ENCODE peak calls at places on chromosomes 3 and 15, in five cellular contexts. M is sigmoid colon, A is tibial nerve, E is body of pancreas, U is adrenal gland. Q is an unnamed sample. For H3K36me3, the result is how much of the 10 kb centered on the place peaks cover.

GRCh38 chr3:111070772-111071256 is 802 bp upstream of the NECTIN3 start:
- DNase-seq in M (no peak), U (no peak), E (no peak), A (no peak), Q (no peak)

GRCh38 chr3:70064194-70064787 is 64.8 kb downstream of the SAMMSON start:
- DNase-seq in M (no peak), A (peak), E (peak), U (no peak), Q (peak)

GRCh38 chr3:51953445-51953844 is 1.7 kb upstream of the GPR62 start:
- DNase-seq in U (no peak), E (no peak), M (no peak), A (no peak), Q (peak)

GRCh38 chr15:77831989-77832388 is 199.3 kb upstream of the LINGO1 start:
- DNase-seq in A (no peak), E (no peak), U (no peak), M (peak), Q (no peak)

GRCh38 chr3:139629033-139629432 is 48.7 kb downstream of the NMNAT3 start:
- DNase-seq in M (no peak), U (peak), E (peak), A (no peak), Q (peak)

GRCh38 chr15:68314563-68314962 is 37.0 kb downstream of the FEM1B start:
- DNase-seq in U (peak), M (no peak), A (peak), E (peak), Q (no peak)

GRCh38 chr15:66679657-66680108 is 22.4 kb upstream of the SMAD6 start:
- DNase-seq in A (no peak), U (no peak), E (no peak), M (no peak), Q (peak)

GRCh38 chr3:127479449-127479848 is 111.1 kb downstream of the TPRA1 start:
- DNase-seq in E (no peak), U (no peak), M (peak), A (no peak), Q (no peak)

GRCh38 chr15:81270188-81270587 is 53.8 kb downstream of the STARD5 start:
- DNase-seq in M (no peak), E (no peak), U (no peak), A (no peak), Q (no peak)

GRCh38 chr3:120604784-120605183 is 8.6 kb downstream of the NDUFB4 start:
- DNase-seq in M (no peak), E (no peak), U (no peak), A (no peak), Q (no peak)

GRCh38 chr15:60091150-60091549 is 87.0 kb downstream of the FOXB1 start:
- DNase-seq in E (peak), M (no peak), U (peak), A (peak), Q (peak)

GRCh38 chr15:41971089-41971892 is 1.1 kb downstream of the EHD4 start:
- DNase-seq in A (peak), M (peak), U (peak), E (peak), Q (peak)

GRCh38 chr15:67253517-67254237 is 784 bp downstream of the AAGAB start:
- DNase-seq in M (no peak), U (no peak), E (peak), A (no peak), Q (no peak)

GRCh38 chr3:54262541-54262940 is 140.2 kb downstream of the CACNA2D3 start:
- DNase-seq in E (no peak), M (no peak), A (no peak), U (no peak), Q (no peak)

GRCh38 chr15:25933456-25934158 is 70.5 kb upstream of the ATP10A start:
- DNase-seq in A (peak), U (peak), E (peak), M (peak), Q (peak)

GRCh38 chr3:179967622-179968021 is 69.1 kb downstream of the PEX5L start:
- DNase-seq in A (no peak), M (no peak), E (no peak), U (no peak), Q (no peak)

GRCh38 chr3:110414851-110415250 is 656.8 kb upstream of the NECTIN3 start:
- DNase-seq in M (no peak), E (no peak), U (no peak), A (no peak), Q (no peak)

GRCh38 chr3:105527949-105528348 is 161.2 kb downstream of the ALCAM start:
- DNase-seq in E (no peak), A (no peak), U (no peak), M (no peak), Q (no peak)

GRCh38 chr15:81516461-81516860 is 142.4 kb upstream of the TMC3 start:
- DNase-seq in E (no peak), A (no peak), U (peak), M (no peak), Q (peak)

GRCh38 chr3:167057586-167057985 is 322.5 kb downstream of the ZBBX start:
- DNase-seq in E (no peak), A (no peak), M (no peak), U (no peak), Q (no peak)

GRCh38 chr3:8505621-8506020 is 4.0 kb downstream of the LMCD1 start:
- DNase-seq in M (no peak), U (no peak), E (peak), A (no peak), Q (no peak)

GRCh38 chr3:168058482-168058881 is 37.2 kb downstream of the GOLIM4 start:
- DNase-seq in U (no peak), A (no peak), E (no peak), M (no peak), Q (no peak)

GRCh38 chr15:33913459-33913858 is 54.8 kb upstream of the CHRM5 start:
- DNase-seq in U (no peak), A (no peak), M (no peak), E (no peak), Q (peak)

GRCh38 chr3:72279068-72279598 is 494.2 kb upstream of the PROK2 start:
- DNase-seq in M (no peak), A (no peak), U (no peak), E (no peak), Q (no peak)

GRCh38 chr3:81279481-81280273 is 481.8 kb downstream of the GBE1 start:
- DNase-seq in A (no peak), M (no peak), U (no peak), E (no peak), Q (no peak)

GRCh38 chr3:138944842-138945645 is 1.9 kb downstream of the FOXL2 start:
- DNase-seq in A (no peak), U (no peak), E (peak), M (no peak), Q (peak)

GRCh38 chr3:129230311-129231019 is 18.9 kb upstream of the COPG1 start:
- DNase-seq in U (peak), E (no peak), A (peak), M (no peak), Q (peak)

GRCh38 chr15:37978231-37978630 is 43.8 kb downstream of the TMCO5A start:
- DNase-seq in M (no peak), E (no peak), U (no peak), A (no peak), Q (no peak)

GRCh38 chr3:38496131-38496910 is at the start of gene EXOG:
- DNase-seq in M (peak), A (peak), U (peak), E (peak), Q (peak)

GRCh38 chr15:87604857-87605446 is 651.6 kb downstream of the NTRK3 start:
- DNase-seq in U (no peak), E (peak), M (no peak), A (no peak), Q (peak)

DNA sequence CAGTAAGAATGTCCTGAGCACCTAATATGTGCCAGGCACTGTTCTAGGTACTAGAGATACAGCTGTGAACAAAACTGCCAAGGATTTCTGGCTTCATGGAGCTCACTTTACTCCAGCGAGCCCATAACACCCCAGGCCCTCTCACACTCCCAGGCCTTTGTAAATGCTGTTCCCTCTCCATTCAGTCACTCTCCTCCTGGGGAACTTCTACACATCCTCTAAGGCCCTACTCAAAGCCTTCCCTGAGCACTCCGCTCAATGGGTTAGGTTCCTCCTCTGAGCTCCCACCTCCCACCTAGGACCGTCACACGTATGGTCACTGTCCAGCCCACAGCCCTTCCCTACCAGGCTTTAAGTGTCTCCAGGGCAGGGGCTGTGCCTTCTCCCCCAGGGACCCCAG is 27.2 kb downstream of the SEMA7A start:
- DNase-seq in A (no peak), M (no peak), E (no peak), U (no peak), Q (no peak)
- H3K27ac ChIP-seq in A (no peak), M (no peak), E (no peak), U (peak), Q (no peak)

DNA sequence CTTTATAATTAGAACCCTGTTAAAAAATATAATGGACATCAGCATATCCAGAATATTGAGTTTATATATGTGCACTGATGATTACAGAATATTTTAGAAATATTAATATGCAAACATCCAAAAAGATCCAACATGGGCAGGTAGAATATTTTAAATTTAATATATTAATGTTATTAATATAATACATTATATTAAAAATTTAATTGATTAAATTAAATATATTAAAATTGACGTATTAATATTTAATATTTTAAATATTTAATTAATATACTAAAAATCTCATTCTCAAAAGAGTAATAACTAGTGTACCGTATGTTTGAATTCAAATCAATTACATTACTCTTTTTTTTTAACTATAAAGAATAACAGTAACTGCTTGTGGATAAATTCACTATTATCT is 73.8 kb upstream of the FURIN start:
- DNase-seq in E (no peak), A (no peak), M (no peak), U (no peak), Q (no peak)
- H3K36me3 ChIP-seq in E (under half), A (under half), M (under half), U (under half), Q (under half)

DNA sequence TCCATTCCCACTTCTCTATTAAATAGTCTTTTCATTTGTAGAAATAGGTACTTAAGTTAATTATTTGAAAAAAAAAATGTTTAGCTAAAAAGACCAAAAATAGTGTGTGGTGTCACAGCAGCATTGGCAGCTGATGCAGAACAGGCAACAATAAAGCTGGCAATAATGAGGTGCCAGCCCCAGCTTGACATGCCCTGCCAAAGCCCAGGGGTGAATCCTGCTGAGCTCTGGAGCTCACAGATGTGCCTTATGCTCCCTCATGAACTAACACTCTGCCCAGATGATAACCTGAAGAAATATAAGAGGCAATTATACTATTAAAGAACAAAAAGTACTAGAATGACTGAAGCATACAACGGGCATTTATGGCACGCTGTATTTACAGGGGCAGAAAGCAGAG is 63.8 kb downstream of the IGSF11 start:
- DNase-seq in U (no peak), E (no peak), A (no peak), M (no peak), Q (no peak)
- TF ChIP-seq CTCF in U (no peak), E (no peak), A (no peak), M (no peak), Q (no peak)

GRCh38 chr3:11137627-11137959 is 16.7 kb upstream of the HRH1 start:
- DNase-seq in E (no peak), U (no peak), M (no peak), A (no peak), Q (no peak)
- H3K27ac ChIP-seq in E (no peak), U (peak), M (peak), A (no peak), Q (no peak)

GRCh38 chr3:4211610-4212009 is 91.6 kb upstream of the SETMAR start:
- DNase-seq in A (no peak), E (no peak), U (no peak), M (no peak), Q (no peak)
- H3K36me3 ChIP-seq in A (under half), E (under half), U (under half), M (under half), Q (under half)

GRCh38 chr3:47428585-47429145 is 47.1 kb downstream of the SCAP start:
- DNase-seq in E (no peak), U (peak), A (no peak), M (no peak), Q (no peak)

GRCh38 chr3:47432673-47433072 is 43.1 kb downstream of the SCAP start:
- DNase-seq in A (no peak), E (no peak), U (no peak), M (no peak), Q (no peak)

GRCh38 chr3:47431225-47431624 is 44.5 kb downstream of the SCAP start:
- DNase-seq in A (no peak), M (no peak), E (no peak), U (no peak), Q (no peak)

GRCh38 chr3:47429476-47430270 is 46.1 kb downstream of the SCAP start:
- DNase-seq in A (no peak), E (no peak), U (no peak), M (no peak), Q (no peak)

DNA sequence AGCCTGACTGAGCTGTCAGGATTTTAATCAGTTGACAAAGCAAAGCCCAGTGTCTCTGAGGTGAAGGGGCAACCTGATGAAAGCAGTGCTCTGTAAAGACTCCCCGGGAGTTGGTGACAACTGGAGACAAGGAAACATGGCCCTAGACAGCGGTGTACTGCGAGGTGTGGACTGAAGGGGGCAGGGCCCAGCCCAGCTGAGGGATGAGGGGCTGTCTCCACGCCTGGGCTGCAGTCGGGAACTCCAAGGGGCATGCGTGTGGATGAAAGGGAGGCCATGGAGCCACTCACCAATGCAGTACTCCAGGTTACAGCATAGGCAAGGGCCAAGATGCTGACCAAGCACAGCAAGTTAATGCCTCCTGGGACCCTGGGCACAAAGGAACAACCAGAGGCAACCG is 45.1 kb downstream of the SCAP start:
- DNase-seq in E (no peak), U (no peak), A (no peak), M (no peak), Q (no peak)
- TF ChIP-seq CTCF in E (no peak), U (no peak), A (no peak), M (no peak), Q (no peak)